ENCODE peak calls at places on chromosomes 1 and 21, in eight cellular contexts. Q is ovary, D is lung, U is right atrium auricular region, N is colonic mucosa, R is PC-9, G is fibroblast of lung, X is AG04450. V is an unnamed sample. For H3K9me3, the result is how much of the 10 kb centered on the place peaks cover.

GRCh38 chr21:45986316-45987051 is 4.9 kb downstream of the COL6A1 start:
- DNase-seq in Q (peak), D (no peak), U (no peak), N (no peak), R (no peak), G (no peak), X (no peak), V (peak)

GRCh38 chr1:92705456-92705855 is 79.5 kb downstream of the EVI5 start:
- DNase-seq in Q (no peak), D (no peak), U (no peak), N (no peak), R (no peak), G (peak), X (no peak), V (no peak)

GRCh38 chr1:209051598-209051997 is 531.9 kb upstream of the CAMK1G start:
- DNase-seq in Q (no peak), D (no peak), U (no peak), N (peak), R (peak), G (no peak), X (no peak), V (no peak)

GRCh38 chr1:6496890-6497214 is 5.4 kb upstream of the PLEKHG5 start:
- DNase-seq in Q (no peak), D (no peak), U (no peak), N (no peak), R (no peak), G (no peak), X (no peak), V (no peak)

GRCh38 chr1:37513795-37514349 is 694 bp downstream of the MEAF6 start:
- DNase-seq in Q (peak), D (peak), U (peak), N (peak), R (peak), G (peak), X (no peak), V (peak)

GRCh38 chr1:162042361-162042760 is 18.7 kb upstream of the OLFML2B start:
- DNase-seq in Q (no peak), D (no peak), U (no peak), N (no peak), R (no peak), G (no peak), X (no peak), V (no peak)

GRCh38 chr1:35885961-35886558 is 3.1 kb downstream of the AGO1 start:
- DNase-seq in Q (no peak), D (no peak), U (no peak), N (no peak), R (no peak), G (no peak), X (no peak), V (no peak)

GRCh38 chr1:12407050-12407961 is 177.5 kb downstream of the VPS13D start:
- DNase-seq in Q (no peak), D (no peak), U (no peak), N (peak), R (peak), G (peak), X (peak), V (no peak)

GRCh38 chr1:59057211-59057694 is 239.6 kb upstream of the FGGY start:
- DNase-seq in Q (peak), D (peak), U (peak), N (peak), R (peak), G (peak), X (peak), V (peak)

GRCh38 chr1:114270255-114271117 is 116.8 kb upstream of the SYT6 start:
- DNase-seq in Q (no peak), D (no peak), U (no peak), N (no peak), R (no peak), G (peak), X (no peak), V (no peak)

GRCh38 chr1:91609571-91609970 is 108.9 kb downstream of the CDC7 start:
- DNase-seq in Q (no peak), D (no peak), U (no peak), N (no peak), R (peak), G (peak), X (peak), V (no peak)

GRCh38 chr1:43548285-43549271 is 17.9 kb downstream of the PTPRF start:
- DNase-seq in Q (no peak), D (no peak), U (no peak), N (peak), R (no peak), G (no peak), X (no peak), V (peak)

GRCh38 chr1:28395181-28395580 is 25.6 kb downstream of the PHACTR4 start:
- DNase-seq in Q (no peak), D (no peak), U (no peak), N (no peak), R (no peak), G (peak), X (no peak), V (no peak)

GRCh38 chr1:207873055-207873890 is 37.7 kb downstream of the CD34 start:
- DNase-seq in Q (no peak), D (no peak), U (peak), N (no peak), R (no peak), G (no peak), X (no peak), V (no peak)

GRCh38 chr1:168893359-168893791 is 164.4 kb upstream of the DPT start:
- DNase-seq in Q (peak), D (no peak), U (peak), N (no peak), R (no peak), G (no peak), X (no peak), V (no peak)

GRCh38 chr1:110136911-110137310 is 13.4 kb upstream of the SLC6A17 start:
- DNase-seq in Q (no peak), D (no peak), U (no peak), N (no peak), R (no peak), G (no peak), X (no peak), V (no peak)

GRCh38 chr1:241406421-241406820 is 49.4 kb upstream of the RGS7 start:
- DNase-seq in Q (no peak), D (no peak), U (no peak), N (no peak), R (no peak), G (no peak), X (no peak), V (no peak)

GRCh38 chr1:232039303-232039702 is 412.7 kb downstream of the DISC1 start:
- DNase-seq in Q (no peak), D (no peak), U (no peak), N (no peak), R (no peak), G (peak), X (no peak), V (no peak)

GRCh38 chr21:17506936-17507335 is 5.9 kb upstream of the CXADR start:
- DNase-seq in Q (no peak), D (no peak), U (no peak), N (peak), R (no peak), G (no peak), X (no peak), V (no peak)

GRCh38 chr1:205637854-205638468 is 6.2 kb upstream of the ELK4 start:
- DNase-seq in Q (no peak), D (no peak), U (no peak), N (no peak), R (no peak), G (no peak), X (no peak), V (no peak)
- H3K9me3 ChIP-seq in Q (under half), D (under half), U (under half), N (under half), R (under half), G (under half), X (under half), V (under half)

GRCh38 chr1:201633297-201633696 is 94.4 kb downstream of the NAV1 start:
- DNase-seq in Q (no peak), D (no peak), U (no peak), N (no peak), R (no peak), G (no peak), X (no peak), V (no peak)
- H3K27ac ChIP-seq in Q (no peak), D (no peak), U (no peak), N (peak), R (no peak), G (no peak), X (no peak), V (no peak)

GRCh38 chr21:36964832-36965719 is 1.4 kb downstream of the HLCS start:
- DNase-seq in Q (no peak), D (no peak), U (no peak), N (no peak), R (no peak), G (no peak), X (no peak), V (no peak)
- H3K4me3 ChIP-seq in Q (no peak), D (no peak), U (no peak), N (peak), R (peak), G (peak), X (peak), V (peak)

GRCh38 chr1:103144681-103145080 is 36.4 kb upstream of the COL11A1 start:
- DNase-seq in Q (no peak), D (no peak), U (no peak), N (no peak), R (no peak), G (peak), X (no peak), V (no peak)
- H3K9me3 ChIP-seq in Q (under half), D (under half), U (under half), N (under half), R (under half), G (under half), X (under half), V (under half)

GRCh38 chr21:29240136-29240535 is 58.6 kb upstream of the BACH1 start:
- DNase-seq in Q (no peak), D (no peak), U (no peak), N (no peak), R (no peak), G (no peak), X (no peak), V (no peak)

GRCh38 chr21:29248124-29248523 is 50.6 kb upstream of the BACH1 start:
- DNase-seq in Q (no peak), D (no peak), U (no peak), N (no peak), R (no peak), G (no peak), X (no peak), V (no peak)

GRCh38 chr21:29243188-29243587 is 55.5 kb upstream of the BACH1 start:
- DNase-seq in Q (no peak), D (no peak), U (no peak), N (no peak), R (no peak), G (no peak), X (no peak), V (no peak)

GRCh38 chr21:29246614-29247013 is 52.1 kb upstream of the BACH1 start:
- DNase-seq in Q (no peak), D (no peak), U (no peak), N (no peak), R (no peak), G (no peak), X (no peak), V (no peak)

GRCh38 chr21:29245104-29245643 is 53.5 kb upstream of the BACH1 start:
- DNase-seq in Q (no peak), D (no peak), U (no peak), N (no peak), R (no peak), G (no peak), X (no peak), V (no peak)
- H3K27ac ChIP-seq in Q (no peak), D (no peak), U (no peak), N (no peak), R (no peak), G (no peak), X (no peak), V (no peak)

GRCh38 chr21:26840206-26840605 is 5.0 kb downstream of the ADAMTS1 start:
- DNase-seq in Q (no peak), D (no peak), U (no peak), N (no peak), R (no peak), G (no peak), X (no peak), V (no peak)
- H3K4me3 ChIP-seq in Q (peak), D (no peak), U (peak), N (no peak), R (no peak), G (peak), X (peak), V (no peak)

DNA sequence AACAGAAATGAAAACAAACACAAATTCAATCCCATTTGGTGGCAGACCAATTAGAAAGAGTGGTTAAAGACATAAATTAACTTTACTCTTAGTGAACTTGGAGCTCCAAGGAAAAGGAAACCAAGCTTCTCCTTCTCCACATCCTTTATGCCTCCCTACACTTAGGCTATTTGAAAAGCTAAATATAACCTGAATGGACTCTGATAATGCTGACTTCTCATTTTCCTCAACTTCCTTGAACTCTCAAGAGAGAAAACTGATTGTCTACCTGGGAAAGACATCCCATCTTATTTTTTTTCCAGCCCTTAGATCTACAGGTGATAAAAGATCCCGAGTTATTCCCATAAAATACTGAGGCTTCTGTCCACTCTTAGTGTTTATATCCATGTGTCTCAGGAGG is 178.4 kb upstream of the SPAG17 start:
- DNase-seq in Q (no peak), D (no peak), U (no peak), N (no peak), R (no peak), G (no peak), X (no peak), V (no peak)
- H3K9me3 ChIP-seq in Q (under half), D (under half), U (under half), N (under half), R (under half), G (under half), X (under half), V (under half)

GRCh38 chr1:171642197-171642596 is 10.3 kb downstream of the MYOC start:
- DNase-seq in Q (no peak), D (no peak), U (no peak), N (no peak), R (no peak), G (no peak), X (no peak), V (no peak)
- H3K27ac ChIP-seq in Q (no peak), D (no peak), U (no peak), N (no peak), R (no peak), G (no peak), X (no peak), V (no peak)

V was measured in right lobe of liver.